ENCODE peak calls at places on chromosomes 7 and 10, in four cellular contexts. W, U, Q and E are unnamed samples.

GRCh38 chr10:5858811-5859210 is 30.9 kb downstream of the ANKRD16 start:
- DNase-seq in U (no peak), Q (peak), W (no peak), E (peak)

GRCh38 chr7:90988523-90988922 is 275.7 kb upstream of the FZD1 start:
- DNase-seq in U (no peak), W (no peak), Q (no peak), E (no peak)

GRCh38 chr10:94123253-94123995 is 129.7 kb downstream of the PLCE1 start:
- DNase-seq in Q (no peak), W (peak), U (no peak), E (no peak)

GRCh38 chr10:75865413-75865812 is 434.0 kb downstream of the LRMDA start:
- DNase-seq in Q (no peak), W (no peak), U (no peak), E (no peak)

GRCh38 chr10:50346947-50347346 is 95.6 kb upstream of the ASAH2 start:
- DNase-seq in U (no peak), Q (no peak), W (no peak), E (no peak)

GRCh38 chr10:114772496-114773196 is 48.9 kb upstream of the FHIP2A start:
- DNase-seq in U (no peak), W (no peak), Q (no peak), E (no peak)

GRCh38 chr7:38463277-38464224 is 167.6 kb downstream of the AMPH start:
- DNase-seq in W (peak), U (peak), Q (no peak), E (no peak)

GRCh38 chr7:139774376-139774775 is 3.4 kb downstream of the HIPK2 start:
- DNase-seq in Q (no peak), U (peak), W (peak), E (no peak)

GRCh38 chr10:46228076-46229071 is 58.4 kb upstream of the ANTXRL start:
- DNase-seq in Q (peak), U (peak), W (peak), E (peak)

GRCh38 chr7:142130282-142130681 is 18.8 kb downstream of the MGAM2 start:
- DNase-seq in W (no peak), U (no peak), Q (no peak), E (no peak)

GRCh38 chr10:14543048-14543903 is 212.6 kb upstream of the FRMD4A start:
- DNase-seq in W (no peak), U (no peak), Q (no peak), E (no peak)

GRCh38 chr7:45701701-45702460 is 127.7 kb downstream of the ADCY1 start:
- DNase-seq in U (no peak), Q (no peak), W (no peak), E (no peak)